ENCODE peak calls at places on chromosome 20, in ten cellular contexts. K is CD4-positive, alpha-beta T cell; T is psoas muscle; Q is GM20000; F is AG09309; S is transverse colon; D is K562; L is Calu3; V is hepatocyte; J is body of pancreas. I is an unnamed sample.

GRCh38 chr20:49319204-49319809 is 41.5 kb upstream of the ZNFX1 start:
- DNase-seq in K (no peak), T (no peak), Q (no peak), F (no peak), S (no peak), D (peak; percentile 48), L (no peak), V (no peak), J (no peak), I (no peak)

GRCh38 chr20:63585616-63586565 is 11.9 kb upstream of the HELZ2 start:
- DNase-seq in K (no peak), T (no peak), Q (no peak), F (no peak), S (no peak), D (no peak), L (no peak), V (no peak), J (no peak), I (no peak)

GRCh38 chr20:63173552-63174191 is 42.3 kb downstream of the YTHDF1 start:
- DNase-seq in K (no peak), T (no peak), Q (no peak), F (no peak), S (no peak), D (no peak), L (no peak), V (no peak), J (no peak), I (no peak)

GRCh38 chr20:5145365-5146301 is 18.8 kb downstream of the CDS2 start:
- DNase-seq in K (no peak), T (no peak), Q (no peak), F (no peak), S (no peak), D (no peak), L (no peak), V (no peak), J (no peak), I (no peak)

GRCh38 chr20:63117151-63117550 is 98.8 kb downstream of the YTHDF1 start:
- DNase-seq in K (no peak), T (peak; percentile 8), Q (no peak), F (no peak), S (no peak), D (no peak), L (no peak), V (no peak), J (no peak), I (no peak)

GRCh38 chr20:10861086-10861485 is 187.3 kb upstream of the JAG1 start:
- DNase-seq in K (no peak), T (no peak), Q (no peak), F (no peak), S (no peak), D (no peak), L (no peak), V (no peak), J (no peak), I (no peak)

GRCh38 chr20:25605146-25605545 is 18.7 kb downstream of the NANP start:
- DNase-seq in K (no peak), T (no peak), Q (no peak), F (no peak), S (no peak), D (no peak), L (no peak), V (no peak), J (no peak), I (no peak)

GRCh38 chr20:64196831-64197418 is 32.7 kb downstream of the MYT1 start:
- DNase-seq in K (no peak), T (no peak), Q (no peak), F (no peak), S (no peak), D (no peak), L (no peak), V (no peak), J (no peak), I (no peak)

GRCh38 chr20:3973705-3974104 is 41.7 kb downstream of the RNF24 start:
- DNase-seq in K (no peak), T (no peak), Q (no peak), F (no peak), S (no peak), D (no peak), L (no peak), V (no peak), J (no peak), I (no peak)

GRCh38 chr20:58880994-58881752 is 28.7 kb downstream of the GNAS start:
- DNase-seq in K (no peak), T (no peak), Q (no peak), F (no peak), S (no peak), D (no peak), L (no peak), V (no peak), J (peak; percentile 33), I (no peak)

GRCh38 chr20:38748097-38748862 is at the start of gene ACTR5:
- DNase-seq in K (peak; percentile 97), T (peak; percentile 97), Q (peak; percentile 99), F (peak; percentile 42), S (peak; percentile 97), D (peak; percentile 95), L (peak; percentile 100), V (peak; percentile 97), J (peak; percentile 93), I (peak; percentile 100)

GRCh38 chr20:63837475-63837874 is 6.4 kb upstream of the ZBTB46 start:
- DNase-seq in K (no peak), T (no peak), Q (no peak), F (no peak), S (no peak), D (no peak), L (no peak), V (no peak), J (no peak), I (no peak)

GRCh38 chr20:2385026-2385425 is 4.3 kb downstream of the TGM6 start:
- DNase-seq in K (no peak), T (no peak), Q (no peak), F (no peak), S (no peak), D (no peak), L (no peak), V (no peak), J (no peak), I (no peak)

GRCh38 chr20:54668271-54669053 is 193.1 kb downstream of the DOK5 start:
- DNase-seq in K (peak; percentile 5), T (no peak), Q (peak; percentile 36), F (no peak), S (peak; percentile 10), D (peak; percentile 23), L (peak; percentile 75), V (peak; percentile 62), J (peak; percentile 31), I (peak; percentile 68)

GRCh38 chr20:21505161-21505809 is 8.6 kb downstream of the NKX2-2 start:
- DNase-seq in K (peak; percentile 73), T (peak; percentile 77), Q (peak; percentile 88), F (no peak), S (peak; percentile 69), D (peak; percentile 70), L (peak; percentile 53), V (peak; percentile 85), J (peak; percentile 66), I (peak; percentile 74)

GRCh38 chr20:38141154-38141888 is 23.7 kb downstream of the TGM2 start:
- DNase-seq in K (no peak), T (no peak), Q (no peak), F (no peak), S (no peak), D (no peak), L (no peak), V (no peak), J (no peak), I (peak; percentile 42)

GRCh38 chr20:64000906-64001305 is 20.0 kb downstream of the PRPF6 start:
- DNase-seq in K (no peak), T (no peak), Q (no peak), F (no peak), S (no peak), D (no peak), L (no peak), V (no peak), J (no peak), I (no peak)

DNA sequence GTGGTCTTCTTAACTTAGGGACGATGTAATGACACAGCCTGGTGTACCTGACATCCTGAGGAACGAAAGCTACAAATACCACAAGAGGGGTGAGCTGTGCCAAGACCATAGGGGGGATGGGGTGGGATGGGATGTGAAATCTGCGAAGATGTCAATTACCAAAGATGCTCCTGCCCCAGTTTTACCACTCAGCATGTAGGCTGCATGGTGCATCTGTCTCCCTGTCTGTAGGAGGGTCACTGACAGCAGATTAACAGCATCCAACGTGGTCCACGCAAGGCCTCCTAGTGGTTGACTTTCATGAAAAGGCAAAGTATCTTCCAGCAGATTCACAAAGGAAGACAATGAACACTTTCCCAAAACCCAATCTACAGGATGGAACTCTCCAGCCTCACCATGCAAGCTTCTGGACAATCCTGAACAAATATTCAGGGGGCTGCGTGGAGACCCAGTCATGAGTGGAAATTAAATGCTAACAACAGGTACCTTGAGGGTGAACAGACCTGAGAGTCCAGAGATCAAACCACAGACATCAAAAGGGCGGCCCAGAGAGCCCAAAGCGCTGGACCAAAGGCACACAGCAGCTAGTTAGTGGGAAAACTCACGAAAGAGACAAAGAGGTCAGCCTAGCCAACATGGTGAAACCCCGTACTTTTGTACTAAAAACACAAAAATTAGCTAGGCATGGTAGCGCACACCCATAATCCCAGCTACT is 44.4 kb downstream of the ZMYND8 start:
- DNase-seq in K (no peak), T (no peak), Q (no peak), F (no peak), S (no peak), D (no peak), L (no peak), V (no peak), J (no peak), I (no peak)
- TF ChIP-seq CTCF in K (no peak), T (no peak), Q (no peak), F (no peak), S (no peak), D (no peak), L (no peak), V (no peak), J (no peak), I (no peak)

GRCh38 chr20:15578059-15578458 is 995.2 kb downstream of the KIF16B start:
- DNase-seq in K (no peak), T (no peak), Q (no peak), F (no peak), S (no peak), D (no peak), L (no peak), V (no peak), J (no peak), I (no peak)
- TF ChIP-seq CTCF in K (no peak), T (no peak), Q (no peak), F (no peak), S (no peak), D (no peak), L (no peak), V (no peak), J (no peak), I (no peak)

DNA sequence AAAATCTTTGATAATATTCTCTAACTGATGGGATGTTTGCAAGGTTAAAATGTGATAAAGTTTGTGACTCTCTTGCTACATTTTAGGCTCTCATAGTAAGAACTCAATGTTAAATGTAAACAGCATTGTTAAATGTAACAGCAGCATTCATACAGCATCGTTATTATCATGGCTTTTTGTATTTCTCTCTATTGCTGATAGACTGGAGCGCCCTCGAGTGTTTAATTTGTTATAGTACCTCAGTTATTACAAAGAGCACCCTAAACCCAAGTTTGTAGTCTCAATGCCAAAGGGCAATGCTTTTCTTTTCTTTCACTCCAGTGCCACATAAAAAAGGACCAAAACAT is 14.9 kb upstream of the TTPAL start:
- DNase-seq in K (no peak), T (no peak), Q (peak; percentile 41), F (no peak), S (no peak), D (peak; percentile 28), L (peak; percentile 40), V (peak; percentile 70), J (peak; percentile 22), I (peak; percentile 69)
- TF ChIP-seq CTCF in K (peak; percentile 43), T (peak; percentile 17), Q (peak; percentile 12), F (peak; percentile 53), S (peak; percentile 58), D (peak; percentile 83), L (peak; percentile 67), V (peak; percentile 57), J (peak; percentile 60), I (peak; percentile 73)

GRCh38 chr20:56630086-56630493 is 984 bp downstream of the TFAP2C start:
- DNase-seq in K (no peak), T (no peak), Q (peak; percentile 64), F (no peak), S (peak; percentile 64), D (peak; percentile 39), L (peak; percentile 84), V (peak; percentile 85), J (peak; percentile 64), I (peak; percentile 94)
- TF ChIP-seq CTCF in K (no peak), T (no peak), Q (no peak), F (peak; percentile 72), S (peak; percentile 59), D (peak; percentile 23), L (no peak), V (peak; percentile 71), J (peak; percentile 27), I (peak; percentile 95)

I was measured in Caco-2.